ENCODE peak calls at places on chromosomes 3 and 15, in four cellular contexts. One of them, this sample, is unnamed.

GRCh38 chr15:42914728-42915497 is 5.7 kb downstream of the TTBK2 start:
- DNase-seq in K562: no peak
- DNase-seq in fibroblast of lung: peak
- DNase-seq in fibroblast of villous mesenchyme: peak
- DNase-seq in this sample: no peak

GRCh38 chr15:31577103-31577502 is 250.5 kb downstream of the KLF13 start:
- DNase-seq in K562: no peak
- DNase-seq in fibroblast of villous mesenchyme: no peak
- DNase-seq in fibroblast of lung: no peak
- DNase-seq in this sample: no peak

GRCh38 chr3:166785851-166786250 is 594.2 kb downstream of the ZBBX start:
- DNase-seq in fibroblast of lung: peak
- DNase-seq in K562: no peak
- DNase-seq in fibroblast of villous mesenchyme: no peak
- DNase-seq in this sample: no peak

GRCh38 chr3:48564022-48564421 is 441 bp upstream of the UCN2 start:
- DNase-seq in fibroblast of lung: peak
- DNase-seq in fibroblast of villous mesenchyme: peak
- DNase-seq in K562: no peak
- DNase-seq in this sample: peak

GRCh38 chr3:72334681-72335457 is 513.4 kb downstream of the SHQ1 start:
- DNase-seq in fibroblast of lung: no peak
- DNase-seq in K562: no peak
- DNase-seq in fibroblast of villous mesenchyme: no peak
- DNase-seq in this sample: no peak

GRCh38 chr3:47578691-47579632 is at the start of gene CSPG5:
- DNase-seq in fibroblast of villous mesenchyme: no peak
- DNase-seq in fibroblast of lung: no peak
- DNase-seq in K562: peak
- DNase-seq in this sample: no peak

GRCh38 chr3:131363275-131363674 is 18.3 kb upstream of the NUDT16 start:
- DNase-seq in fibroblast of lung: no peak
- DNase-seq in K562: no peak
- DNase-seq in fibroblast of villous mesenchyme: no peak
- DNase-seq in this sample: no peak

GRCh38 chr3:98322101-98322500 is 31.6 kb upstream of the OR5K4 start:
- DNase-seq in K562: no peak
- DNase-seq in fibroblast of villous mesenchyme: no peak
- DNase-seq in fibroblast of lung: no peak
- DNase-seq in this sample: no peak

GRCh38 chr15:38090648-38091047 is 156.2 kb downstream of the TMCO5A start:
- DNase-seq in fibroblast of lung: no peak
- DNase-seq in fibroblast of villous mesenchyme: no peak
- DNase-seq in K562: no peak
- DNase-seq in this sample: no peak

GRCh38 chr3:177904661-177905060 is 631.6 kb upstream of the KCNMB2 start:
- DNase-seq in fibroblast of villous mesenchyme: peak
- DNase-seq in fibroblast of lung: peak
- DNase-seq in K562: no peak
- DNase-seq in this sample: peak

GRCh38 chr3:170528731-170529130 is 57.1 kb downstream of the SLC7A14 start:
- DNase-seq in fibroblast of villous mesenchyme: no peak
- DNase-seq in K562: no peak
- DNase-seq in fibroblast of lung: no peak
- DNase-seq in this sample: no peak

GRCh38 chr3:69718832-69719231 is 20.4 kb upstream of the MITF start:
- DNase-seq in K562: peak
- DNase-seq in fibroblast of lung: no peak
- DNase-seq in fibroblast of villous mesenchyme: no peak
- DNase-seq in this sample: no peak

GRCh38 chr3:12253521-12253920 is 35.3 kb upstream of the PPARG start:
- DNase-seq in fibroblast of villous mesenchyme: peak
- DNase-seq in fibroblast of lung: no peak
- DNase-seq in K562: no peak
- DNase-seq in this sample: no peak

GRCh38 chr3:25581823-25582222 is 82.9 kb downstream of the TOP2B start:
- DNase-seq in K562: no peak
- DNase-seq in fibroblast of lung: no peak
- DNase-seq in fibroblast of villous mesenchyme: no peak
- DNase-seq in this sample: no peak

GRCh38 chr3:57833763-57834162 is 77.7 kb downstream of the SLMAP start:
- DNase-seq in K562: no peak
- DNase-seq in fibroblast of lung: no peak
- DNase-seq in fibroblast of villous mesenchyme: no peak
- DNase-seq in this sample: no peak

GRCh38 chr3:123678108-123678511 is 93.3 kb upstream of the HACD2 start:
- DNase-seq in K562: no peak
- DNase-seq in fibroblast of villous mesenchyme: peak
- DNase-seq in fibroblast of lung: peak
- DNase-seq in this sample: peak

GRCh38 chr3:9841015-9841414 is 2.8 kb downstream of the RPUSD3 start:
- DNase-seq in fibroblast of villous mesenchyme: no peak
- DNase-seq in fibroblast of lung: no peak
- DNase-seq in K562: no peak
- DNase-seq in this sample: no peak

GRCh38 chr3:24242012-24242698 is 252.5 kb downstream of the THRB start:
- DNase-seq in fibroblast of lung: peak
- DNase-seq in fibroblast of villous mesenchyme: no peak
- DNase-seq in K562: no peak
- DNase-seq in this sample: peak

GRCh38 chr3:155334897-155335883 is 41.7 kb upstream of the STRIT1 start:
- DNase-seq in fibroblast of villous mesenchyme: no peak
- DNase-seq in fibroblast of lung: peak
- DNase-seq in K562: peak
- DNase-seq in this sample: no peak

GRCh38 chr3:159928071-159928491 is 60.6 kb upstream of the IL12A start:
- DNase-seq in fibroblast of lung: peak
- DNase-seq in K562: no peak
- DNase-seq in fibroblast of villous mesenchyme: no peak
- DNase-seq in this sample: no peak

GRCh38 chr3:15958692-15959433 is 161.1 kb upstream of the ANKRD28 start:
- DNase-seq in K562: no peak
- DNase-seq in fibroblast of lung: peak
- DNase-seq in fibroblast of villous mesenchyme: no peak
- DNase-seq in this sample: no peak

GRCh38 chr3:11568503-11569155 is 75.1 kb downstream of the VGLL4 start:
- DNase-seq in fibroblast of villous mesenchyme: peak
- DNase-seq in K562: no peak
- DNase-seq in fibroblast of lung: peak
- DNase-seq in this sample: peak

GRCh38 chr3:173725507-173725906 is 328.0 kb downstream of the NLGN1 start:
- DNase-seq in K562: no peak
- DNase-seq in fibroblast of lung: peak
- DNase-seq in fibroblast of villous mesenchyme: no peak
- DNase-seq in this sample: no peak

GRCh38 chr3:4512895-4513616 is 19.9 kb downstream of the ITPR1 start:
- DNase-seq in fibroblast of villous mesenchyme: no peak
- DNase-seq in fibroblast of lung: no peak
- DNase-seq in K562: peak
- DNase-seq in this sample: no peak

GRCh38 chr3:102449341-102449740 is 14.5 kb downstream of the ZPLD1 start:
- DNase-seq in K562: no peak
- DNase-seq in fibroblast of lung: peak
- DNase-seq in fibroblast of villous mesenchyme: peak
- DNase-seq in this sample: peak

GRCh38 chr15:98649621-98649995 is 1.3 kb downstream of the IGF1R start:
- DNase-seq in fibroblast of lung: peak
- DNase-seq in fibroblast of villous mesenchyme: no peak
- DNase-seq in K562: peak
- DNase-seq in this sample: no peak

GRCh38 chr15:67812232-67812631 is 13.1 kb upstream of the SKOR1 start:
- DNase-seq in fibroblast of villous mesenchyme: no peak
- DNase-seq in K562: no peak
- DNase-seq in fibroblast of lung: no peak
- DNase-seq in this sample: no peak

GRCh38 chr15:22979069-22979698 is 984 bp downstream of the CYFIP1 start:
- DNase-seq in fibroblast of lung: peak
- DNase-seq in fibroblast of villous mesenchyme: peak
- DNase-seq in K562: peak
- DNase-seq in this sample: peak

GRCh38 chr3:52313774-52314188 is 2.3 kb upstream of the DNAH1 start:
- DNase-seq in K562: no peak
- DNase-seq in fibroblast of villous mesenchyme: peak
- DNase-seq in fibroblast of lung: peak
- DNase-seq in this sample: peak

GRCh38 chr3:149299938-149300791 is 33.3 kb downstream of the TM4SF18 start:
- DNase-seq in K562: no peak
- DNase-seq in fibroblast of villous mesenchyme: peak
- DNase-seq in fibroblast of lung: peak
- DNase-seq in this sample: peak

GRCh38 chr3:127114337-127115070 is 78.4 kb upstream of the PRR23E start:
- DNase-seq in fibroblast of villous mesenchyme: no peak
- DNase-seq in K562: no peak
- DNase-seq in fibroblast of lung: no peak
- DNase-seq in this sample: no peak

GRCh38 chr3:23077126-23077525 is 126.0 kb upstream of the UBE2E2 start:
- DNase-seq in fibroblast of villous mesenchyme: no peak
- DNase-seq in fibroblast of lung: no peak
- DNase-seq in K562: no peak
- DNase-seq in this sample: no peak

GRCh38 chr3:157059181-157059580 is 100.8 kb downstream of the CCNL1 start:
- DNase-seq in K562: no peak
- DNase-seq in fibroblast of lung: no peak
- DNase-seq in fibroblast of villous mesenchyme: no peak
- DNase-seq in this sample: no peak

GRCh38 chr3:177944228-177944661 is 592.0 kb upstream of the KCNMB2 start:
- DNase-seq in fibroblast of lung: peak
- DNase-seq in K562: no peak
- DNase-seq in fibroblast of villous mesenchyme: no peak
- DNase-seq in this sample: no peak

GRCh38 chr15:81480645-81481053 is 106.6 kb upstream of the TMC3 start:
- DNase-seq in fibroblast of lung: peak
- DNase-seq in K562: peak
- DNase-seq in fibroblast of villous mesenchyme: peak
- DNase-seq in this sample: peak

DNA sequence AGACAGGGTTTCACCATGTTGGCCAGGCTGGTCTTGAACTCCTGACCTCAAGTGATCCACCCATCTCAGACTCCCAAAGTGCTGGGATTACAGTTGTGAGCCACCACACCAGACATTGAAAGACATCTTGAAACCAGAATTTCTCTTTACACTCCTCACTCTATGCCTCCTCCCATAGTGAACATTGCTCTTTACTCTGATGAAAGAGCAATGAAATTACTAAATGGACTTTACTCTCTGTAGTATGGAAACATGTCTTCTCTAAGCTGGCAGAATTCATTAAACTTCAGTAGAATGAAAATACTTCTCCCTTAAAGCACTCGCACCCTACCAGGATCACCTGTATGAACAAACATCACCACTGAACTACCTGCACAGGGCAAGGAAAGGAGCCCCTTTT is 27.8 kb upstream of the TFG start:
- DNase-seq in K562: no peak
- DNase-seq in fibroblast of villous mesenchyme: no peak
- DNase-seq in fibroblast of lung: no peak
- DNase-seq in this sample: no peak
- H3K4me3 ChIP-seq in K562: no peak
- H3K4me3 ChIP-seq in fibroblast of villous mesenchyme: no peak
- H3K4me3 ChIP-seq in fibroblast of lung: no peak
- H3K4me3 ChIP-seq in this sample: no peak

DNA sequence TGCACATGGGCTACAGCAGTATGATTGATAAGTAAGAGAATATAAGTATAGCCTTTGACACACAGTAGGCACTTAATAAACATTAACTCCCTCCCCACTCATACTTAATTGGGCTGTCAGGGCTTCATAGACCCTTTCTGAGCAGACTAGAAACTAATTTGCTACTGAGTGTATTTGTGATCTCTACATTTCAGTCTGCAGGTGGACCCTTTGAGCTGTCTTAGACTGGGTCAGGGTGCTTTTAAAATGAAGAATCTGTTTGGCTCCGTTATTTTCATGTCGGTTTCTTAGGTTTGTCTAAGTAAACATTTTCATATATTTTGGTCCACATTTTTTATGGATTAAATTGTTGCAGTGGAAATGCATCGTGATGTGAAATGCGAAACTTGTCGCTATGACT is 50.3 kb upstream of the SELENOK start:
- DNase-seq in fibroblast of villous mesenchyme: no peak
- DNase-seq in fibroblast of lung: peak
- DNase-seq in K562: no peak
- DNase-seq in this sample: no peak
- TF ChIP-seq CTCF in fibroblast of villous mesenchyme: no peak
- TF ChIP-seq CTCF in fibroblast of lung: no peak
- TF ChIP-seq CTCF in K562: no peak
- TF ChIP-seq CTCF in this sample: no peak

GRCh38 chr3:71225285-71225684 is 358.2 kb downstream of the FOXP1 start:
- DNase-seq in fibroblast of lung: no peak
- DNase-seq in K562: no peak
- DNase-seq in fibroblast of villous mesenchyme: peak
- DNase-seq in this sample: no peak

GRCh38 chr3:71228156-71228885 is 355.2 kb downstream of the FOXP1 start:
- DNase-seq in fibroblast of villous mesenchyme: no peak
- DNase-seq in fibroblast of lung: no peak
- DNase-seq in K562: no peak
- DNase-seq in this sample: no peak

GRCh38 chr3:71226565-71227281 is 356.8 kb downstream of the FOXP1 start:
- DNase-seq in fibroblast of lung: peak
- DNase-seq in K562: peak
- DNase-seq in fibroblast of villous mesenchyme: peak
- DNase-seq in this sample: peak

GRCh38 chr3:71225951-71226564 is 357.5 kb downstream of the FOXP1 start:
- DNase-seq in K562: no peak
- DNase-seq in fibroblast of lung: no peak
- DNase-seq in fibroblast of villous mesenchyme: no peak
- DNase-seq in this sample: no peak

GRCh38 chr3:71227344-71227743 is 356.2 kb downstream of the FOXP1 start:
- DNase-seq in K562: no peak
- DNase-seq in fibroblast of villous mesenchyme: no peak
- DNase-seq in fibroblast of lung: peak
- DNase-seq in this sample: no peak
- H3K4me3 ChIP-seq in K562: no peak
- H3K4me3 ChIP-seq in fibroblast of villous mesenchyme: no peak
- H3K4me3 ChIP-seq in fibroblast of lung: no peak
- H3K4me3 ChIP-seq in this sample: no peak

GRCh38 chr3:172040976-172041963 is 1.9 kb downstream of the FNDC3B start:
- DNase-seq in fibroblast of lung: peak
- DNase-seq in fibroblast of villous mesenchyme: peak
- DNase-seq in K562: no peak
- DNase-seq in this sample: peak
- TF ChIP-seq CTCF in fibroblast of lung: no peak
- TF ChIP-seq CTCF in fibroblast of villous mesenchyme: no peak
- TF ChIP-seq CTCF in K562: no peak
- TF ChIP-seq CTCF in this sample: no peak

GRCh38 chr3:175951047-175951694 is 1092.0 kb downstream of the NAALADL2 start:
- DNase-seq in fibroblast of villous mesenchyme: peak
- DNase-seq in fibroblast of lung: peak
- DNase-seq in K562: no peak
- DNase-seq in this sample: no peak

GRCh38 chr3:175957427-175957826 is 1098.3 kb downstream of the NAALADL2 start:
- DNase-seq in K562: no peak
- DNase-seq in fibroblast of lung: no peak
- DNase-seq in fibroblast of villous mesenchyme: no peak
- DNase-seq in this sample: no peak

GRCh38 chr3:175956964-175957363 is 1097.8 kb downstream of the NAALADL2 start:
- DNase-seq in fibroblast of villous mesenchyme: no peak
- DNase-seq in fibroblast of lung: peak
- DNase-seq in K562: no peak
- DNase-seq in this sample: no peak
- H3K4me3 ChIP-seq in fibroblast of villous mesenchyme: no peak
- H3K4me3 ChIP-seq in fibroblast of lung: no peak
- H3K4me3 ChIP-seq in K562: no peak
- H3K4me3 ChIP-seq in this sample: no peak

This sample was measured in brain microvascular endothelial cell.